ENCODE peak calls at places on chromosome 11, in eight cellular contexts. U, L, F, W, H, P, I and N are unnamed samples.

GRCh38 chr11:57214087-57214395 is 23.0 kb downstream of the APLNR start:
- DNase-seq in U (no peak), L (no peak), F (peak), W (no peak), H (no peak), P (peak), I (no peak), N (no peak)

GRCh38 chr11:3841426-3842304 is 906 bp upstream of the RHOG start:
- DNase-seq in U (peak), L (peak), F (peak), W (peak), H (peak), P (peak), I (peak), N (peak)

GRCh38 chr11:316891-317291 is 3.1 kb downstream of the IFITM1 start:
- DNase-seq in U (no peak), L (no peak), F (no peak), W (no peak), H (no peak), P (no peak), I (no peak), N (no peak)

GRCh38 chr11:69540118-69541000 is 58.9 kb downstream of the LINC01488 start:
- DNase-seq in U (no peak), L (no peak), F (no peak), W (no peak), H (no peak), P (no peak), I (peak), N (no peak)

GRCh38 chr11:38339835-38340440 is 1741.9 kb upstream of the RAG2 start:
- DNase-seq in U (no peak), L (no peak), F (no peak), W (no peak), H (no peak), P (no peak), I (no peak), N (no peak)

GRCh38 chr11:93013646-93014045 is 44.2 kb downstream of the MTNR1B start:
- DNase-seq in U (no peak), L (no peak), F (no peak), W (no peak), H (no peak), P (no peak), I (no peak), N (no peak)

GRCh38 chr11:37504066-37504611 is 906.1 kb upstream of the RAG2 start:
- DNase-seq in U (no peak), L (no peak), F (peak), W (peak), H (no peak), P (peak), I (no peak), N (no peak)

GRCh38 chr11:107853070-107853469 is 5.5 kb downstream of the SLC35F2 start:
- DNase-seq in U (no peak), L (no peak), F (no peak), W (no peak), H (no peak), P (no peak), I (no peak), N (no peak)

GRCh38 chr11:65121447-65121864 is 478 bp downstream of the FAU start:
- DNase-seq in U (no peak), L (no peak), F (no peak), W (no peak), H (peak), P (no peak), I (no peak), N (no peak)